ENCODE peak calls at places on chromosomes 7 and 10, in five cellular contexts. A is CD4-positive, CD25-positive, alpha-beta regulatory T cell; F is stimulated activated CD4-positive, alpha-beta T cell treated with anti-CD3 and anti-CD28 coated beads, TNF-alpha, amount 100 ng/mL, for 48 hours; C is AG08395; U is NCI-H187 treated with DMSO at 0.1 percent for 48 hours. D is an unnamed sample.

GRCh38 chr7:144526912-144527610 is 123.6 kb upstream of the NOBOX start:
- DNase-seq in U (no peak), C (no peak), A (no peak), F (no peak), D (no peak)

GRCh38 chr10:391849-392704 is 256.8 kb downstream of the ZMYND11 start:
- DNase-seq in F (no peak), U (no peak), C (peak; percentile 17), A (no peak), D (no peak)

GRCh38 chr7:102093599-102094001 is 193.1 kb upstream of the SH2B2 start:
- DNase-seq in A (no peak), F (no peak), U (no peak), C (no peak), D (no peak)

GRCh38 chr7:148031019-148031418 is 559.5 kb upstream of the C7orf33 start:
- DNase-seq in C (no peak), U (no peak), A (no peak), F (no peak), D (no peak)

GRCh38 chr7:31251441-31251840 is 89.1 kb downstream of the NEUROD6 start:
- DNase-seq in C (no peak), A (no peak), U (no peak), F (no peak), D (no peak)

GRCh38 chr7:150945853-150946825 is 32.0 kb downstream of the KCNH2 start:
- DNase-seq in U (no peak), C (no peak), F (no peak), A (no peak), D (no peak)

GRCh38 chr10:105986896-105987638 is 1177.4 kb downstream of the SORCS1 start:
- DNase-seq in C (no peak), A (no peak), U (no peak), F (no peak), D (no peak)

GRCh38 chr7:48052748-48053147 is 17.4 kb downstream of the C7orf57 start:
- DNase-seq in U (no peak), C (no peak), A (peak; percentile 61), F (peak; percentile 21), D (no peak)

GRCh38 chr10:1147810-1148209 is 91.6 kb downstream of the WDR37 start:
- DNase-seq in U (no peak), C (no peak), A (no peak), F (no peak), D (no peak)

GRCh38 chr10:49761789-49762565 is at the start of gene OGDHL:
- DNase-seq in U (no peak), C (peak; percentile 67), A (peak; percentile 40), F (peak; percentile 20), D (peak; percentile 9)

GRCh38 chr7:23072043-23072442 is 33.5 kb upstream of the KLHL7 start:
- DNase-seq in U (no peak), F (no peak), A (no peak), C (peak; percentile 10), D (peak; percentile 13)

GRCh38 chr10:67868132-67868531 is 16.3 kb upstream of the SIRT1 start:
- DNase-seq in C (no peak), F (no peak), U (no peak), A (no peak), D (no peak)

GRCh38 chr7:23971031-23971430 is 261.0 kb downstream of the STK31 start:
- DNase-seq in C (peak; percentile 12), A (no peak), F (no peak), U (no peak), D (no peak)

GRCh38 chr10:46270086-46270811 is 16.5 kb upstream of the ANTXRL start:
- DNase-seq in U (no peak), F (no peak), C (no peak), A (peak; percentile 25), D (no peak)